ENCODE peak calls at places on chromosome 16, in ten cellular contexts. U is choroid plexus epithelial cell, N is fibroblast of pulmonary artery, Z is SW 1271, G is B cell, R is substantia nigra, B is NCI-H1436 treated with DMSO at 0.1 percent for 48 hours, P is IMR-90, X is LoVo, F is HS-5. Q is an unnamed sample.

GRCh38 chr16:85446846-85447656 is 166.1 kb upstream of the GSE1 start:
- DNase-seq in U (no peak), N (no peak), Z (no peak), G (peak; percentile 55), R (no peak), B (no peak), P (no peak), X (no peak), F (no peak), Q (no peak)

GRCh38 chr16:8375208-8375607 is 215.1 kb downstream of the TMEM114 start:
- DNase-seq in U (no peak), N (no peak), Z (no peak), G (no peak), R (no peak), B (no peak), P (no peak), X (no peak), F (no peak), Q (no peak)

GRCh38 chr16:62035115-62036092 is 834 bp downstream of the CDH8 start:
- DNase-seq in U (no peak), N (no peak), Z (no peak), G (no peak), R (no peak), B (no peak), P (no peak), X (no peak), F (no peak), Q (no peak)

GRCh38 chr16:74448990-74449389 is 27.7 kb upstream of the CLEC18B start:
- DNase-seq in U (peak; percentile 83), N (peak; percentile 97), Z (peak; percentile 41), G (no peak), R (no peak), B (no peak), P (peak; percentile 95), X (peak; percentile 83), F (peak; percentile 83), Q (peak; percentile 94)

GRCh38 chr16:87924937-87925670 is 11.2 kb downstream of the CA5A start:
- DNase-seq in U (no peak), N (no peak), Z (no peak), G (peak; percentile 38), R (no peak), B (no peak), P (no peak), X (no peak), F (no peak), Q (no peak)

GRCh38 chr16:77599793-77600415 is 122.4 kb upstream of the NUDT7 start:
- DNase-seq in U (peak; percentile 78), N (peak; percentile 64), Z (no peak), G (no peak), R (no peak), B (no peak), P (peak; percentile 47), X (peak; percentile 49), F (no peak), Q (peak; percentile 20)

GRCh38 chr16:75244844-75245758 is 6.3 kb downstream of the BCAR1 start:
- DNase-seq in U (peak; percentile 98), N (peak; percentile 98), Z (peak; percentile 89), G (no peak), R (peak; percentile 95), B (no peak), P (peak; percentile 98), X (peak; percentile 34), F (peak; percentile 99), Q (peak; percentile 97)

GRCh38 chr16:88350922-88351321 is 31.8 kb upstream of the ZNF469 start:
- DNase-seq in U (no peak), N (no peak), Z (no peak), G (no peak), R (no peak), B (no peak), P (no peak), X (no peak), F (no peak), Q (no peak)